ENCODE peak calls at places on chromosomes 6 and 20, in nine cellular contexts. D is heart left ventricle; K is body of pancreas; J is ELR; E is cardiac fibroblast; R is fibroblast of the conjunctiva; M is fibroblast of the aortic adventitia; T is CD8-positive, alpha-beta T cell; I is fibroblast of pulmonary artery. C is an unnamed sample.
A peak's percentile ranks its signal among the peaks of the same experiment; 100 is the strongest.

GRCh38 chr6:129345890-129346289 is 364.1 kb downstream of the ARHGAP18 start:
- DNase-seq in D (no peak), K (no peak), J (peak; percentile 76), E (peak; percentile 51), R (peak; percentile 12), M (peak; percentile 89), T (no peak), I (peak; percentile 73), C (no peak)

GRCh38 chr6:127582777-127583462 is 5.9 kb downstream of the C6orf58 start:
- DNase-seq in D (no peak), K (no peak), J (peak; percentile 93), E (peak; percentile 50), R (peak; percentile 37), M (peak; percentile 72), T (no peak), I (peak; percentile 78), C (no peak)

GRCh38 chr6:7047966-7048365 is 59.8 kb upstream of the RREB1 start:
- DNase-seq in D (no peak), K (peak; percentile 32), J (peak; percentile 25), E (peak; percentile 19), R (no peak), M (peak; percentile 42), T (no peak), I (peak; percentile 41), C (no peak)

GRCh38 chr20:823326-823902 is 10.1 kb upstream of the FAM110A start:
- DNase-seq in D (no peak), K (no peak), J (no peak), E (no peak), R (no peak), M (no peak), T (no peak), I (no peak), C (no peak)

GRCh38 chr20:35663813-35664543 is 722 bp downstream of the CPNE1 start:
- DNase-seq in D (peak; percentile 34), K (peak; percentile 63), J (peak; percentile 58), E (peak; percentile 28), R (no peak), M (no peak), T (peak; percentile 51), I (no peak), C (peak; percentile 60)

GRCh38 chr20:48008850-48009535 is 223.7 kb upstream of the SULF2 start:
- DNase-seq in D (no peak), K (no peak), J (no peak), E (peak; percentile 73), R (no peak), M (peak; percentile 33), T (no peak), I (peak; percentile 61), C (no peak)

GRCh38 chr20:57065646-57066045 is 200.8 kb downstream of the BMP7 start:
- DNase-seq in D (no peak), K (no peak), J (peak; percentile 42), E (no peak), R (no peak), M (no peak), T (no peak), I (no peak), C (no peak)

GRCh38 chr20:41222299-41222698 is 85.0 kb downstream of the PLCG1 start:
- DNase-seq in D (no peak), K (no peak), J (no peak), E (no peak), R (no peak), M (no peak), T (no peak), I (no peak), C (no peak)

GRCh38 chr20:62536731-62537401 is 61.1 kb upstream of the GATA5 start:
- DNase-seq in D (peak; percentile 61), K (no peak), J (peak; percentile 16), E (no peak), R (no peak), M (no peak), T (no peak), I (no peak), C (no peak)

GRCh38 chr20:5718896-5719595 is 31.2 kb upstream of the SHLD1 start:
- DNase-seq in D (peak; percentile 46), K (no peak), J (no peak), E (peak; percentile 46), R (no peak), M (peak; percentile 30), T (no peak), I (no peak), C (no peak)

GRCh38 chr6:111041917-111042316 is 45.4 kb upstream of the SLC16A10 start:
- DNase-seq in D (no peak), K (no peak), J (no peak), E (no peak), R (no peak), M (no peak), T (no peak), I (no peak), C (no peak)

C was measured in activated T-helper 2 cell treated with anti-CD3 and anti-CD28 coated beads, Interferon-gamma antibody, Interleukin-2, Interleukin-4, amounts not matched to agents 10 μg/mL and 5 μg/mL and 100 μg/mL, durations not matched to agents 14 hours and 24 hours and 36 hours.